ENCODE peak calls at places on chromosomes 7 and 10, in eight cellular contexts. G is body of pancreas; D is CD8-positive, alpha-beta memory T cell; B is lower lobe of right lung; A is GM23248; Y is PC-9; I is transverse colon; M is lung. P is an unnamed sample.

GRCh38 chr7:105647591-105647990 is 66.3 kb upstream of the EFCAB10 start:
- DNase-seq in G (no peak), D (no peak), B (no peak), A (peak; percentile 8), Y (peak; percentile 78), I (no peak), M (no peak), P (no peak)

GRCh38 chr7:151167197-151167911 is at the start of gene GBX1:
- DNase-seq in G (no peak), D (no peak), B (peak; percentile 52), A (peak; percentile 48), Y (no peak), I (no peak), M (no peak), P (no peak)

GRCh38 chr7:94584113-94584512 is 71.8 kb downstream of the SGCE start:
- DNase-seq in G (peak; percentile 62), D (no peak), B (no peak), A (peak; percentile 6), Y (peak; percentile 86), I (no peak), M (peak; percentile 65), P (no peak)

GRCh38 chr10:43905502-43906236 is 257.0 kb upstream of the ZNF32 start:
- DNase-seq in G (no peak), D (no peak), B (no peak), A (peak; percentile 42), Y (peak; percentile 16), I (no peak), M (no peak), P (peak; percentile 73)

GRCh38 chr10:75042292-75042974 is 69.0 kb upstream of the SAMD8 start:
- DNase-seq in G (no peak), D (no peak), B (no peak), A (peak; percentile 83), Y (no peak), I (no peak), M (no peak), P (no peak)

GRCh38 chr7:25750738-25751529 is 401.1 kb upstream of the NFE2L3 start:
- DNase-seq in G (no peak), D (no peak), B (no peak), A (no peak), Y (no peak), I (no peak), M (no peak), P (no peak)

GRCh38 chr7:157769870-157770213 is 433.0 kb downstream of the DNAJB6 start:
- DNase-seq in G (no peak), D (no peak), B (peak; percentile 56), A (no peak), Y (no peak), I (no peak), M (no peak), P (no peak)

GRCh38 chr7:81690688-81691087 is 79.2 kb downstream of the HGF start:
- DNase-seq in G (no peak), D (no peak), B (no peak), A (no peak), Y (no peak), I (no peak), M (no peak), P (no peak)

GRCh38 chr7:73650524-73650923 is 17.1 kb upstream of the VPS37D start:
- DNase-seq in G (no peak), D (no peak), B (no peak), A (no peak), Y (no peak), I (no peak), M (no peak), P (no peak)

GRCh38 chr10:2921956-2922680 is 145.2 kb upstream of the PFKP start:
- DNase-seq in G (no peak), D (no peak), B (no peak), A (peak; percentile 13), Y (no peak), I (no peak), M (no peak), P (no peak)

GRCh38 chr10:22321831-22322662 is 1.1 kb downstream of the BMI1 start:
- DNase-seq in G (peak; percentile 33), D (no peak), B (peak; percentile 55), A (peak; percentile 59), Y (no peak), I (no peak), M (no peak), P (no peak)

GRCh38 chr10:5654218-5654755 is 12.1 kb downstream of the ASB13 start:
- DNase-seq in G (no peak), D (no peak), B (no peak), A (no peak), Y (no peak), I (peak; percentile 56), M (no peak), P (no peak)

GRCh38 chr7:51123322-51124021 is 193.1 kb downstream of the COBL start:
- DNase-seq in G (no peak), D (no peak), B (no peak), A (peak; percentile 97), Y (peak; percentile 99), I (no peak), M (peak; percentile 37), P (peak; percentile 59)

GRCh38 chr7:71776726-71777125 is 635.4 kb downstream of the CALN1 start:
- DNase-seq in G (no peak), D (no peak), B (no peak), A (no peak), Y (no peak), I (no peak), M (no peak), P (no peak)

GRCh38 chr10:103895458-103896186 is 22.4 kb downstream of the STN1 start:
- DNase-seq in G (no peak), D (no peak), B (no peak), A (peak; percentile 86), Y (peak; percentile 90), I (no peak), M (no peak), P (no peak)

GRCh38 chr7:82506702-82507101 is 63.1 kb upstream of the CACNA2D1 start:
- DNase-seq in G (no peak), D (no peak), B (no peak), A (peak; percentile 83), Y (no peak), I (peak; percentile 9), M (no peak), P (peak; percentile 63)

GRCh38 chr7:133871757-133872156 is 255.4 kb upstream of the LRGUK start:
- DNase-seq in G (no peak), D (no peak), B (no peak), A (no peak), Y (no peak), I (no peak), M (no peak), P (no peak)

GRCh38 chr7:66602159-66602558 is 26.5 kb upstream of the KCTD7 start:
- DNase-seq in G (no peak), D (no peak), B (no peak), A (no peak), Y (peak; percentile 37), I (no peak), M (no peak), P (no peak)

GRCh38 chr7:31058122-31058521 is 6.0 kb downstream of the ADCYAP1R1 start:
- DNase-seq in G (no peak), D (no peak), B (no peak), A (peak; percentile 45), Y (no peak), I (no peak), M (no peak), P (no peak)

GRCh38 chr7:28988818-28989595 is 30.9 kb upstream of the TRIL start:
- DNase-seq in G (no peak), D (no peak), B (no peak), A (peak; percentile 97), Y (peak; percentile 70), I (peak; percentile 21), M (no peak), P (peak; percentile 74)

GRCh38 chr7:36192050-36192824 is 39.2 kb downstream of the EEPD1 start:
- DNase-seq in G (no peak), D (no peak), B (no peak), A (peak; percentile 93), Y (no peak), I (no peak), M (no peak), P (no peak)

DNA sequence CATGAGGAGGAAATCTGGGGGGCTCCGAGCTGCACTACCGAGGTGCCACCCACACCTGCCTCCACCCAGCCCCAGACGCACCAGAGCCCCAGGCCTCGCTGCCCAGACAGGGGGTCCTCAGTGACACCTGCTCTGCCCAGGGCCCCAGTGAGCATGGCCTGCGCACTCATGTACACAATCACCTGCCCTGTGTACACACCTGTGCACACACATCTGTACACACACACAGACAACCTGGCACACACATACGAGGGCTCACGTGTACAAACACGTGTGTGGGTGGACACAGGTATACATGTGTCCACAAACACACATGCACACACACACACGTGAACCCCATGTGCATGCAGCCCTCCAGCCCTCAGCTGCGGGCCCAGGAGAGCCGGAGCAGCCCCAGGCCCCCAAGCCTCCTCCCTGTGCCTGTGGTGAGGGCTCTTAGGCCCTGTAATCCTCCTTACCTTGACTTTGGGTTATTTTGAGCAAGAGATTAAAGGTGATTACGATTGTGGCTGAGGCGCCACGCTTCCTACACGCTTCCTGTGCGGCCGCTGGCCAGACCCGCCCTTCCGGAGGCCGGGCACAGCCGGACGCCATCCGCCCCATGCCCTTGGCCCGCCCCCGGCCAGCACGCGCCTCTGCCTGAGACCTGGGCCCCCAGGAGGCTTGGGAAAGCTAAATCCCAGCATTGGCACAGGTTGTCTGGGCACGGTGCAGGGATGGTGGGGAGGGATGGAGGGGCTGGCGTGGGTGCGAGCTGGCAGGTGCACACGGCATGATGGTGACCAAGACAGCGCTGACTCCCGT is 71.9 kb downstream of the ELFN1 start:
- DNase-seq in G (no peak), D (peak; percentile 26), B (no peak), A (no peak), Y (no peak), I (peak; percentile 20), M (no peak), P (no peak)
- H3K36me3 ChIP-seq in G (no peaks in the 10 kb centered on the region), D (no peaks in the 10 kb centered on the region), B (no peaks in the 10 kb centered on the region), A (no peaks in the 10 kb centered on the region), Y (no peaks in the 10 kb centered on the region), I (no peaks in the 10 kb centered on the region), M (no peaks in the 10 kb centered on the region), P (peaks cover 8% of the 10 kb centered on the region)

DNA sequence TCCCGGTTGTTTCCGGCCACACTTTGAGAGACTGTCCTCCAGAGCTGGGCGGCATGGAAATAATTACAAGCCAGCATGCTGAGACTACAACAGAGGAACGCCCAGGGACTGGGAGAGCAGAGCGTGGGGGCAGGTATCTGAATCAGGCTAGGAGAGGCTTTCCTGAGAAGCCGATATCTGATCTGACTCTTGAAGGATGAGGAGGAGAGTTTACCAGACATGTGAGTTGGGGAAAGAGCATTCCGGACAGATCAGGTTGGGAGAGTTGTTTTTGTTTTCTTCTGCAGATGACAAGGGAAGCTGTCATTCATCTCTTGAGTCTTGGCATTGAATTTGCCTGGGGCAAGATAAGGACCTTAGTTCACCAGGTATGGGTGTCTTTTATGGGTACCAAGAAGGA is 35.9 kb downstream of the WBP1L start:
- DNase-seq in G (no peak), D (no peak), B (no peak), A (peak; percentile 52), Y (no peak), I (no peak), M (no peak), P (no peak)
- H3K4me1 ChIP-seq in G (peaks cover 72% of the 10 kb centered on the region), D (peaks cover 42% of the 10 kb centered on the region), B (peaks cover 99% of the 10 kb centered on the region), A (peaks cover 72% of the 10 kb centered on the region), Y (peaks cover 21% of the 10 kb centered on the region), I (peaks cover 35% of the 10 kb centered on the region), M (peaks cover 45% of the 10 kb centered on the region), P (no peaks in the 10 kb centered on the region)

GRCh38 chr10:68560201-68560915 is at the start of gene TET1:
- DNase-seq in G (peak; percentile 55), D (peak; percentile 4), B (no peak), A (peak; percentile 57), Y (no peak), I (peak; percentile 63), M (no peak), P (no peak)
- H3K4me3 ChIP-seq in G (peak within 1 kb of the TSS; percentile 87), D (peak within 1 kb of the TSS; percentile 55), B (peak within 1 kb of the TSS; percentile 69), A (peak within 1 kb of the TSS; percentile 75), Y (peak within 1 kb of the TSS; percentile 68), I (peak within 1 kb of the TSS; percentile 49), M (peak within 1 kb of the TSS; percentile 58), P (peak within 1 kb of the TSS; percentile 78)

GRCh38 chr10:14717570-14717969 is 57.1 kb downstream of the FAM107B start:
- DNase-seq in G (no peak), D (no peak), B (no peak), A (no peak), Y (no peak), I (no peak), M (no peak), P (no peak)
- H3K36me3 ChIP-seq in G (no peaks in the 10 kb centered on the region), D (no peaks in the 10 kb centered on the region), B (no peaks in the 10 kb centered on the region), A (no peaks in the 10 kb centered on the region), Y (no peaks in the 10 kb centered on the region), I (no peaks in the 10 kb centered on the region), M (no peaks in the 10 kb centered on the region), P (no peaks in the 10 kb centered on the region)